ENCODE peak calls at places on chromosomes 3 and 15, in seven cellular contexts. One of them, this sample, is unnamed.

GRCh38 chr3:14532691-14533456 is 7.3 kb downstream of the GRIP2 start:
- DNase-seq in endothelial cell: peak
- DNase-seq in NCI-H2029: peak
- DNase-seq in HS-5: no peak
- DNase-seq in HCT116: peak
- DNase-seq in epithelial cell of esophagus: peak
- DNase-seq in stimulated activated CD8-positive, alpha-beta memory T cell treated with anti-CD3 and anti-CD28 coated beads, Interleukin-4, amount 100 ng/mL, for 4 hours: no peak
- DNase-seq in this sample: peak

GRCh38 chr15:70882361-70882760 is 9.9 kb downstream of the THAP10 start:
- DNase-seq in endothelial cell: no peak
- DNase-seq in stimulated activated CD8-positive, alpha-beta memory T cell treated with anti-CD3 and anti-CD28 coated beads, Interleukin-4, amount 100 ng/mL, for 4 hours: no peak
- DNase-seq in HCT116: no peak
- DNase-seq in NCI-H2029: no peak
- DNase-seq in epithelial cell of esophagus: no peak
- DNase-seq in HS-5: no peak
- DNase-seq in this sample: no peak

GRCh38 chr3:123409443-123410148 is 39.3 kb downstream of the ADCY5 start:
- DNase-seq in HCT116: no peak
- DNase-seq in NCI-H2029: no peak
- DNase-seq in endothelial cell: no peak
- DNase-seq in epithelial cell of esophagus: no peak
- DNase-seq in stimulated activated CD8-positive, alpha-beta memory T cell treated with anti-CD3 and anti-CD28 coated beads, Interleukin-4, amount 100 ng/mL, for 4 hours: no peak
- DNase-seq in HS-5: no peak
- DNase-seq in this sample: no peak

GRCh38 chr3:116440196-116440595 is 5.1 kb downstream of the LSAMP start:
- DNase-seq in epithelial cell of esophagus: peak
- DNase-seq in NCI-H2029: no peak
- DNase-seq in HCT116: no peak
- DNase-seq in HS-5: peak
- DNase-seq in endothelial cell: no peak
- DNase-seq in stimulated activated CD8-positive, alpha-beta memory T cell treated with anti-CD3 and anti-CD28 coated beads, Interleukin-4, amount 100 ng/mL, for 4 hours: no peak
- DNase-seq in this sample: no peak

GRCh38 chr3:141045008-141045641 is 6.0 kb upstream of the SPSB4 start:
- DNase-seq in epithelial cell of esophagus: no peak
- DNase-seq in HS-5: no peak
- DNase-seq in NCI-H2029: no peak
- DNase-seq in endothelial cell: no peak
- DNase-seq in stimulated activated CD8-positive, alpha-beta memory T cell treated with anti-CD3 and anti-CD28 coated beads, Interleukin-4, amount 100 ng/mL, for 4 hours: no peak
- DNase-seq in HCT116: no peak
- DNase-seq in this sample: no peak

GRCh38 chr3:197168606-197169005 is 129.8 kb downstream of the DLG1 start:
- DNase-seq in NCI-H2029: no peak
- DNase-seq in stimulated activated CD8-positive, alpha-beta memory T cell treated with anti-CD3 and anti-CD28 coated beads, Interleukin-4, amount 100 ng/mL, for 4 hours: no peak
- DNase-seq in HS-5: no peak
- DNase-seq in endothelial cell: no peak
- DNase-seq in HCT116: no peak
- DNase-seq in epithelial cell of esophagus: no peak
- DNase-seq in this sample: no peak

GRCh38 chr15:32636908-32637567 is 4.5 kb upstream of the SCG5 start:
- DNase-seq in HS-5: no peak
- DNase-seq in endothelial cell: no peak
- DNase-seq in epithelial cell of esophagus: no peak
- DNase-seq in stimulated activated CD8-positive, alpha-beta memory T cell treated with anti-CD3 and anti-CD28 coated beads, Interleukin-4, amount 100 ng/mL, for 4 hours: no peak
- DNase-seq in NCI-H2029: no peak
- DNase-seq in HCT116: no peak
- DNase-seq in this sample: peak

GRCh38 chr15:51483520-51483919 is 139.1 kb downstream of the DMXL2 start:
- DNase-seq in endothelial cell: no peak
- DNase-seq in NCI-H2029: no peak
- DNase-seq in epithelial cell of esophagus: no peak
- DNase-seq in stimulated activated CD8-positive, alpha-beta memory T cell treated with anti-CD3 and anti-CD28 coated beads, Interleukin-4, amount 100 ng/mL, for 4 hours: no peak
- DNase-seq in HS-5: no peak
- DNase-seq in HCT116: no peak
- DNase-seq in this sample: no peak

GRCh38 chr15:66252411-66253295 is 897 bp downstream of the MEGF11 start:
- DNase-seq in epithelial cell of esophagus: peak
- DNase-seq in HS-5: no peak
- DNase-seq in HCT116: peak
- DNase-seq in stimulated activated CD8-positive, alpha-beta memory T cell treated with anti-CD3 and anti-CD28 coated beads, Interleukin-4, amount 100 ng/mL, for 4 hours: no peak
- DNase-seq in NCI-H2029: no peak
- DNase-seq in endothelial cell: peak
- DNase-seq in this sample: peak

GRCh38 chr3:108202834-108203233 is 19.4 kb downstream of the IFT57 start:
- DNase-seq in NCI-H2029: no peak
- DNase-seq in stimulated activated CD8-positive, alpha-beta memory T cell treated with anti-CD3 and anti-CD28 coated beads, Interleukin-4, amount 100 ng/mL, for 4 hours: no peak
- DNase-seq in HCT116: no peak
- DNase-seq in epithelial cell of esophagus: no peak
- DNase-seq in HS-5: no peak
- DNase-seq in endothelial cell: no peak
- DNase-seq in this sample: no peak

GRCh38 chr15:101431748-101432147 is 57.8 kb downstream of the PCSK6 start:
- DNase-seq in NCI-H2029: no peak
- DNase-seq in stimulated activated CD8-positive, alpha-beta memory T cell treated with anti-CD3 and anti-CD28 coated beads, Interleukin-4, amount 100 ng/mL, for 4 hours: no peak
- DNase-seq in HCT116: no peak
- DNase-seq in epithelial cell of esophagus: no peak
- DNase-seq in endothelial cell: no peak
- DNase-seq in HS-5: no peak
- DNase-seq in this sample: no peak

GRCh38 chr15:32994810-32995424 is 199.6 kb downstream of the FMN1 start:
- DNase-seq in epithelial cell of esophagus: peak
- DNase-seq in endothelial cell: no peak
- DNase-seq in HS-5: no peak
- DNase-seq in NCI-H2029: no peak
- DNase-seq in HCT116: peak
- DNase-seq in stimulated activated CD8-positive, alpha-beta memory T cell treated with anti-CD3 and anti-CD28 coated beads, Interleukin-4, amount 100 ng/mL, for 4 hours: no peak
- DNase-seq in this sample: no peak

GRCh38 chr3:62558549-62559112 is 185.3 kb upstream of the FEZF2 start:
- DNase-seq in NCI-H2029: no peak
- DNase-seq in HS-5: no peak
- DNase-seq in endothelial cell: peak
- DNase-seq in epithelial cell of esophagus: peak
- DNase-seq in HCT116: no peak
- DNase-seq in stimulated activated CD8-positive, alpha-beta memory T cell treated with anti-CD3 and anti-CD28 coated beads, Interleukin-4, amount 100 ng/mL, for 4 hours: no peak
- DNase-seq in this sample: peak

GRCh38 chr15:74565381-74566085 is 24.5 kb downstream of the ARID3B start:
- DNase-seq in HCT116: no peak
- DNase-seq in NCI-H2029: no peak
- DNase-seq in epithelial cell of esophagus: no peak
- DNase-seq in endothelial cell: no peak
- DNase-seq in stimulated activated CD8-positive, alpha-beta memory T cell treated with anti-CD3 and anti-CD28 coated beads, Interleukin-4, amount 100 ng/mL, for 4 hours: no peak
- DNase-seq in HS-5: no peak
- DNase-seq in this sample: no peak

GRCh38 chr15:23877502-23878412 is 190.7 kb upstream of the NDN start:
- DNase-seq in NCI-H2029: peak
- DNase-seq in HS-5: no peak
- DNase-seq in endothelial cell: peak
- DNase-seq in epithelial cell of esophagus: peak
- DNase-seq in stimulated activated CD8-positive, alpha-beta memory T cell treated with anti-CD3 and anti-CD28 coated beads, Interleukin-4, amount 100 ng/mL, for 4 hours: no peak
- DNase-seq in HCT116: no peak
- DNase-seq in this sample: no peak

GRCh38 chr15:101439920-101440319 is 49.6 kb downstream of the PCSK6 start:
- DNase-seq in NCI-H2029: no peak
- DNase-seq in endothelial cell: no peak
- DNase-seq in stimulated activated CD8-positive, alpha-beta memory T cell treated with anti-CD3 and anti-CD28 coated beads, Interleukin-4, amount 100 ng/mL, for 4 hours: no peak
- DNase-seq in HCT116: no peak
- DNase-seq in HS-5: peak
- DNase-seq in epithelial cell of esophagus: no peak
- DNase-seq in this sample: no peak

GRCh38 chr3:41064526-41064925 is 134.8 kb upstream of the CTNNB1 start:
- DNase-seq in stimulated activated CD8-positive, alpha-beta memory T cell treated with anti-CD3 and anti-CD28 coated beads, Interleukin-4, amount 100 ng/mL, for 4 hours: no peak
- DNase-seq in HS-5: no peak
- DNase-seq in NCI-H2029: no peak
- DNase-seq in endothelial cell: no peak
- DNase-seq in HCT116: no peak
- DNase-seq in epithelial cell of esophagus: no peak
- DNase-seq in this sample: no peak

GRCh38 chr3:115279939-115280338 is 132.9 kb upstream of the ZBTB20 start:
- DNase-seq in HS-5: no peak
- DNase-seq in epithelial cell of esophagus: no peak
- DNase-seq in NCI-H2029: no peak
- DNase-seq in HCT116: no peak
- DNase-seq in endothelial cell: no peak
- DNase-seq in stimulated activated CD8-positive, alpha-beta memory T cell treated with anti-CD3 and anti-CD28 coated beads, Interleukin-4, amount 100 ng/mL, for 4 hours: no peak
- DNase-seq in this sample: no peak

GRCh38 chr3:72031581-72031980 is 246.6 kb upstream of the PROK2 start:
- DNase-seq in HCT116: no peak
- DNase-seq in HS-5: peak
- DNase-seq in epithelial cell of esophagus: peak
- DNase-seq in NCI-H2029: no peak
- DNase-seq in endothelial cell: no peak
- DNase-seq in stimulated activated CD8-positive, alpha-beta memory T cell treated with anti-CD3 and anti-CD28 coated beads, Interleukin-4, amount 100 ng/mL, for 4 hours: no peak
- DNase-seq in this sample: no peak

GRCh38 chr15:77511869-77512268 is 91.2 kb downstream of the HMG20A start:
- DNase-seq in epithelial cell of esophagus: no peak
- DNase-seq in HS-5: no peak
- DNase-seq in NCI-H2029: no peak
- DNase-seq in endothelial cell: no peak
- DNase-seq in stimulated activated CD8-positive, alpha-beta memory T cell treated with anti-CD3 and anti-CD28 coated beads, Interleukin-4, amount 100 ng/mL, for 4 hours: no peak
- DNase-seq in HCT116: no peak
- DNase-seq in this sample: no peak

GRCh38 chr3:141096164-141096563 is 45.0 kb downstream of the SPSB4 start:
- DNase-seq in endothelial cell: no peak
- DNase-seq in epithelial cell of esophagus: no peak
- DNase-seq in HS-5: no peak
- DNase-seq in HCT116: no peak
- DNase-seq in stimulated activated CD8-positive, alpha-beta memory T cell treated with anti-CD3 and anti-CD28 coated beads, Interleukin-4, amount 100 ng/mL, for 4 hours: no peak
- DNase-seq in NCI-H2029: no peak
- DNase-seq in this sample: no peak

GRCh38 chr3:1092771-1093170 is at the start of gene CNTN6:
- DNase-seq in endothelial cell: no peak
- DNase-seq in epithelial cell of esophagus: no peak
- DNase-seq in HS-5: no peak
- DNase-seq in NCI-H2029: no peak
- DNase-seq in HCT116: no peak
- DNase-seq in stimulated activated CD8-positive, alpha-beta memory T cell treated with anti-CD3 and anti-CD28 coated beads, Interleukin-4, amount 100 ng/mL, for 4 hours: no peak
- DNase-seq in this sample: peak

GRCh38 chr3:128416578-128417150 is 50.0 kb downstream of the DNAJB8 start:
- DNase-seq in endothelial cell: no peak
- DNase-seq in HCT116: peak
- DNase-seq in NCI-H2029: no peak
- DNase-seq in epithelial cell of esophagus: peak
- DNase-seq in stimulated activated CD8-positive, alpha-beta memory T cell treated with anti-CD3 and anti-CD28 coated beads, Interleukin-4, amount 100 ng/mL, for 4 hours: no peak
- DNase-seq in HS-5: peak
- DNase-seq in this sample: no peak

GRCh38 chr15:33007295-33007855 is 187.1 kb downstream of the FMN1 start:
- DNase-seq in HCT116: peak
- DNase-seq in endothelial cell: peak
- DNase-seq in epithelial cell of esophagus: peak
- DNase-seq in stimulated activated CD8-positive, alpha-beta memory T cell treated with anti-CD3 and anti-CD28 coated beads, Interleukin-4, amount 100 ng/mL, for 4 hours: no peak
- DNase-seq in HS-5: no peak
- DNase-seq in NCI-H2029: no peak
- DNase-seq in this sample: peak

GRCh38 chr3:141830508-141830907 is 45.9 kb upstream of the ATP1B3 start:
- DNase-seq in HS-5: no peak
- DNase-seq in HCT116: no peak
- DNase-seq in epithelial cell of esophagus: peak
- DNase-seq in stimulated activated CD8-positive, alpha-beta memory T cell treated with anti-CD3 and anti-CD28 coated beads, Interleukin-4, amount 100 ng/mL, for 4 hours: no peak
- DNase-seq in endothelial cell: no peak
- DNase-seq in NCI-H2029: no peak
- DNase-seq in this sample: peak

GRCh38 chr15:98547741-98548166 is 100.6 kb upstream of the IGF1R start:
- DNase-seq in HCT116: no peak
- DNase-seq in HS-5: no peak
- DNase-seq in epithelial cell of esophagus: no peak
- DNase-seq in NCI-H2029: no peak
- DNase-seq in endothelial cell: peak
- DNase-seq in stimulated activated CD8-positive, alpha-beta memory T cell treated with anti-CD3 and anti-CD28 coated beads, Interleukin-4, amount 100 ng/mL, for 4 hours: no peak
- DNase-seq in this sample: no peak

GRCh38 chr15:52114656-52115055 is 2.1 kb upstream of the BCL2L10 start:
- DNase-seq in HCT116: no peak
- DNase-seq in epithelial cell of esophagus: no peak
- DNase-seq in HS-5: no peak
- DNase-seq in NCI-H2029: peak
- DNase-seq in endothelial cell: no peak
- DNase-seq in stimulated activated CD8-positive, alpha-beta memory T cell treated with anti-CD3 and anti-CD28 coated beads, Interleukin-4, amount 100 ng/mL, for 4 hours: no peak
- DNase-seq in this sample: no peak

GRCh38 chr3:148992027-148992634 is 791 bp downstream of the GYG1 start:
- DNase-seq in endothelial cell: peak
- DNase-seq in epithelial cell of esophagus: peak
- DNase-seq in HS-5: no peak
- DNase-seq in stimulated activated CD8-positive, alpha-beta memory T cell treated with anti-CD3 and anti-CD28 coated beads, Interleukin-4, amount 100 ng/mL, for 4 hours: no peak
- DNase-seq in NCI-H2029: no peak
- DNase-seq in HCT116: no peak
- DNase-seq in this sample: no peak

GRCh38 chr15:68054658-68055223 is 626 bp downstream of the PIAS1 start:
- DNase-seq in HCT116: no peak
- DNase-seq in epithelial cell of esophagus: peak
- DNase-seq in NCI-H2029: no peak
- DNase-seq in endothelial cell: peak
- DNase-seq in HS-5: no peak
- DNase-seq in stimulated activated CD8-positive, alpha-beta memory T cell treated with anti-CD3 and anti-CD28 coated beads, Interleukin-4, amount 100 ng/mL, for 4 hours: peak
- DNase-seq in this sample: peak

GRCh38 chr15:29455530-29455929 is 185.9 kb upstream of the NSMCE3 start:
- DNase-seq in epithelial cell of esophagus: no peak
- DNase-seq in stimulated activated CD8-positive, alpha-beta memory T cell treated with anti-CD3 and anti-CD28 coated beads, Interleukin-4, amount 100 ng/mL, for 4 hours: no peak
- DNase-seq in HS-5: no peak
- DNase-seq in NCI-H2029: no peak
- DNase-seq in HCT116: no peak
- DNase-seq in endothelial cell: no peak
- DNase-seq in this sample: no peak

GRCh38 chr15:39586387-39587171 is 5.7 kb downstream of the THBS1 start:
- DNase-seq in HCT116: no peak
- DNase-seq in endothelial cell: no peak
- DNase-seq in epithelial cell of esophagus: peak
- DNase-seq in stimulated activated CD8-positive, alpha-beta memory T cell treated with anti-CD3 and anti-CD28 coated beads, Interleukin-4, amount 100 ng/mL, for 4 hours: no peak
- DNase-seq in NCI-H2029: no peak
- DNase-seq in HS-5: no peak
- DNase-seq in this sample: no peak

GRCh38 chr15:31412824-31413223 is 86.2 kb downstream of the KLF13 start:
- DNase-seq in stimulated activated CD8-positive, alpha-beta memory T cell treated with anti-CD3 and anti-CD28 coated beads, Interleukin-4, amount 100 ng/mL, for 4 hours: no peak
- DNase-seq in HCT116: no peak
- DNase-seq in HS-5: no peak
- DNase-seq in NCI-H2029: no peak
- DNase-seq in epithelial cell of esophagus: peak
- DNase-seq in endothelial cell: no peak
- DNase-seq in this sample: no peak

GRCh38 chr3:150407051-150407817 is 864 bp upstream of the TSC22D2 start:
- DNase-seq in HS-5: no peak
- DNase-seq in stimulated activated CD8-positive, alpha-beta memory T cell treated with anti-CD3 and anti-CD28 coated beads, Interleukin-4, amount 100 ng/mL, for 4 hours: no peak
- DNase-seq in endothelial cell: no peak
- DNase-seq in epithelial cell of esophagus: peak
- DNase-seq in HCT116: no peak
- DNase-seq in NCI-H2029: no peak
- DNase-seq in this sample: no peak

GRCh38 chr3:151096697-151097096 is 11.2 kb downstream of the MED12L start:
- DNase-seq in epithelial cell of esophagus: no peak
- DNase-seq in endothelial cell: no peak
- DNase-seq in HS-5: no peak
- DNase-seq in stimulated activated CD8-positive, alpha-beta memory T cell treated with anti-CD3 and anti-CD28 coated beads, Interleukin-4, amount 100 ng/mL, for 4 hours: no peak
- DNase-seq in HCT116: no peak
- DNase-seq in NCI-H2029: no peak
- DNase-seq in this sample: no peak

GRCh38 chr3:126157083-126157768 is 23.2 kb downstream of the ALDH1L1 start:
- DNase-seq in HCT116: no peak
- DNase-seq in stimulated activated CD8-positive, alpha-beta memory T cell treated with anti-CD3 and anti-CD28 coated beads, Interleukin-4, amount 100 ng/mL, for 4 hours: no peak
- DNase-seq in epithelial cell of esophagus: no peak
- DNase-seq in endothelial cell: no peak
- DNase-seq in HS-5: no peak
- DNase-seq in NCI-H2029: no peak
- DNase-seq in this sample: no peak

GRCh38 chr3:173599673-173600072 is 202.1 kb downstream of the NLGN1 start:
- DNase-seq in HS-5: no peak
- DNase-seq in epithelial cell of esophagus: peak
- DNase-seq in stimulated activated CD8-positive, alpha-beta memory T cell treated with anti-CD3 and anti-CD28 coated beads, Interleukin-4, amount 100 ng/mL, for 4 hours: no peak
- DNase-seq in NCI-H2029: no peak
- DNase-seq in endothelial cell: no peak
- DNase-seq in HCT116: no peak
- DNase-seq in this sample: no peak

This sample was measured in HAP-1.